ENCODE peak calls at places on chromosomes 1 and 21, in five cellular contexts. Z, P, B, H and Y are unnamed samples.

GRCh38 chr1:23899070-23899469 is 14.1 kb downstream of the CNR2 start:
- DNase-seq in Z (no peak), P (no peak), B (no peak), H (no peak), Y (no peak)

GRCh38 chr1:44949286-44949685 is 37.1 kb downstream of the EIF2B3 start:
- DNase-seq in Z (no peak), P (no peak), B (no peak), H (no peak), Y (no peak)

GRCh38 chr21:32645261-32646182 is 33.3 kb upstream of the CFAP298 start:
- DNase-seq in Z (no peak), P (no peak), B (no peak), H (no peak), Y (no peak)

GRCh38 chr1:157193702-157194391 is 55.7 kb upstream of the ETV3 start:
- DNase-seq in Z (peak; percentile 39), P (peak; percentile 78), B (peak; percentile 59), H (peak; percentile 43), Y (peak; percentile 5)

GRCh38 chr1:203305809-203306088 is 430 bp downstream of the BTG2 start:
- DNase-seq in Z (no peak), P (no peak), B (no peak), H (no peak), Y (no peak)

GRCh38 chr1:211371406-211372105 is 44.9 kb downstream of the TRAF5 start:
- DNase-seq in Z (no peak), P (no peak), B (no peak), H (no peak), Y (no peak)

GRCh38 chr1:212585210-212585609 is 23.4 kb upstream of the ATF3 start:
- DNase-seq in Z (no peak), P (no peak), B (no peak), H (no peak), Y (no peak)

GRCh38 chr1:243924588-243925349 is 74.7 kb upstream of the AKT3 start:
- DNase-seq in Z (no peak), P (no peak), B (no peak), H (no peak), Y (no peak)

GRCh38 chr1:24379733-24380315 is 33.8 kb downstream of the STPG1 start:
- DNase-seq in Z (no peak), P (no peak), B (no peak), H (no peak), Y (no peak)

GRCh38 chr1:54500030-54500389 is 48.0 kb upstream of the ACOT11 start:
- DNase-seq in Z (no peak), P (no peak), B (no peak), H (no peak), Y (no peak)

GRCh38 chr1:23995431-23995837 is 15.3 kb upstream of the SRSF10 start:
- DNase-seq in Z (no peak), P (no peak), B (no peak), H (no peak), Y (no peak)

GRCh38 chr1:109792056-109792831 is 28.5 kb upstream of the EPS8L3 start:
- DNase-seq in Z (peak; percentile 64), P (peak; percentile 64), B (no peak), H (peak; percentile 85), Y (no peak)

GRCh38 chr1:40094481-40095110 is 2.5 kb downstream of the PPT1 start:
- DNase-seq in Z (no peak), P (no peak), B (no peak), H (no peak), Y (no peak)

GRCh38 chr1:62325696-62326095 is 6.5 kb upstream of the KANK4 start:
- DNase-seq in Z (no peak), P (no peak), B (no peak), H (no peak), Y (no peak)

GRCh38 chr1:219444469-219444868 is 168.4 kb downstream of the ZC3H11B start:
- DNase-seq in Z (no peak), P (no peak), B (no peak), H (no peak), Y (no peak)

GRCh38 chr1:218209351-218209861 is 75.7 kb upstream of the RRP15 start:
- DNase-seq in Z (no peak), P (no peak), B (no peak), H (no peak), Y (no peak)

GRCh38 chr1:163928649-163929048 is 606.9 kb downstream of the NUF2 start:
- DNase-seq in Z (no peak), P (no peak), B (no peak), H (no peak), Y (no peak)

GRCh38 chr1:94143809-94144176 is 22.8 kb upstream of the ABCA4 start:
- DNase-seq in Z (no peak), P (no peak), B (no peak), H (no peak), Y (no peak)

GRCh38 chr1:52502789-52503188 is 50.1 kb downstream of the TUT4 start:
- DNase-seq in Z (no peak), P (no peak), B (no peak), H (no peak), Y (no peak)

GRCh38 chr1:245118066-245118465 is 36.7 kb upstream of the KIF26B start:
- DNase-seq in Z (no peak), P (no peak), B (no peak), H (no peak), Y (no peak)

GRCh38 chr1:12464028-12464427 is 154.0 kb downstream of the DHRS3 start:
- DNase-seq in Z (no peak), P (no peak), B (no peak), H (no peak), Y (no peak)

GRCh38 chr1:19892129-19892528 is 9.9 kb downstream of the OTUD3 start:
- DNase-seq in Z (no peak), P (no peak), B (no peak), H (no peak), Y (no peak)

GRCh38 chr1:44701141-44701573 is 26.6 kb downstream of the ARMH1 start:
- DNase-seq in Z (no peak), P (no peak), B (no peak), H (no peak), Y (no peak)

GRCh38 chr1:186662752-186663151 is 17.5 kb downstream of the PTGS2 start:
- DNase-seq in Z (no peak), P (no peak), B (no peak), H (no peak), Y (no peak)

GRCh38 chr1:162690672-162691434 is 58.6 kb downstream of the DDR2 start:
- DNase-seq in Z (peak; percentile 47), P (no peak), B (no peak), H (peak; percentile 75), Y (no peak)

GRCh38 chr1:236020359-236021000 is 44.4 kb downstream of the NID1 start:
- DNase-seq in Z (no peak), P (no peak), B (no peak), H (no peak), Y (no peak)

GRCh38 chr1:112298558-112298957 is 97.5 kb upstream of the CTTNBP2NL start:
- DNase-seq in Z (no peak), P (peak; percentile 29), B (peak; percentile 48), H (no peak), Y (peak; percentile 6)

GRCh38 chr1:47106792-47107191 is 30.4 kb upstream of the CYP4A22 start:
- DNase-seq in Z (no peak), P (no peak), B (no peak), H (no peak), Y (no peak)

GRCh38 chr1:196466656-196467055 is 141.6 kb downstream of the KCNT2 start:
- DNase-seq in Z (no peak), P (no peak), B (no peak), H (no peak), Y (no peak)

GRCh38 chr1:160149706-160150105 is 1.7 kb upstream of the ATP1A4 start:
- DNase-seq in Z (no peak), P (no peak), B (no peak), H (no peak), Y (no peak)

GRCh38 chr21:31908106-31909031 is 35.5 kb downstream of the HUNK start:
- DNase-seq in Z (no peak), P (no peak), B (no peak), H (no peak), Y (no peak)

GRCh38 chr1:10257851-10258250 is 47.5 kb downstream of the KIF1B start:
- DNase-seq in Z (no peak), P (no peak), B (no peak), H (no peak), Y (no peak)

DNA sequence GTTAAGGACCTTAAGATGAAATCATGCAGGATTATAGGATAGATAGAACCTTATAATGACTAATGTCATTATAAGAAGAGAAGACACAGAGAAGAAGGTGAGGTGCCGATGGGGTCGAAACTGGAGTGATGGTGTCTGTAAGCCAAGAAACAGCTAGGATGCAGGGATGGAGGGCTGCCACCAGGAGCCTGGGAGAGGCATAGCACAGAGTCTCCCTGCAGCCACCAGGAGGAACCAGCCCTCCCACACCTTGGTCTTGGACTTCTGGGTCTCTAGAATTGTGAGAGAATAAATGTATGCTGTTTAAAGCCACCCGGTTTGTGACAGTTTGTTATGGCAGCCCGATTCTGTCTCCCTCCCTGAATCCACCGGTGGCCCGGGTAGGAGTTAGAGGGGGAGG is 337.2 kb upstream of the AJAP1 start:
- DNase-seq in Z (no peak), P (no peak), B (no peak), H (no peak), Y (no peak)
- H3K9me3 ChIP-seq in Z (peaks cover 21% of the 10 kb centered on the region), P (peaks cover 21% of the 10 kb centered on the region), B (peaks cover 8% of the 10 kb centered on the region), H (no peaks in the 10 kb centered on the region), Y (no peaks in the 10 kb centered on the region)

GRCh38 chr21:29130234-29130993 is at the start of gene MAP3K7CL:
- DNase-seq in Z (peak; percentile 48), P (no peak), B (no peak), H (peak; percentile 74), Y (no peak)
- H3K4me3 ChIP-seq in Z (no peak within 1 kb of the TSS), P (no peak within 1 kb of the TSS), B (no peak within 1 kb of the TSS), H (peak within 1 kb of the TSS; percentile 3), Y (no peak within 1 kb of the TSS)

DNA sequence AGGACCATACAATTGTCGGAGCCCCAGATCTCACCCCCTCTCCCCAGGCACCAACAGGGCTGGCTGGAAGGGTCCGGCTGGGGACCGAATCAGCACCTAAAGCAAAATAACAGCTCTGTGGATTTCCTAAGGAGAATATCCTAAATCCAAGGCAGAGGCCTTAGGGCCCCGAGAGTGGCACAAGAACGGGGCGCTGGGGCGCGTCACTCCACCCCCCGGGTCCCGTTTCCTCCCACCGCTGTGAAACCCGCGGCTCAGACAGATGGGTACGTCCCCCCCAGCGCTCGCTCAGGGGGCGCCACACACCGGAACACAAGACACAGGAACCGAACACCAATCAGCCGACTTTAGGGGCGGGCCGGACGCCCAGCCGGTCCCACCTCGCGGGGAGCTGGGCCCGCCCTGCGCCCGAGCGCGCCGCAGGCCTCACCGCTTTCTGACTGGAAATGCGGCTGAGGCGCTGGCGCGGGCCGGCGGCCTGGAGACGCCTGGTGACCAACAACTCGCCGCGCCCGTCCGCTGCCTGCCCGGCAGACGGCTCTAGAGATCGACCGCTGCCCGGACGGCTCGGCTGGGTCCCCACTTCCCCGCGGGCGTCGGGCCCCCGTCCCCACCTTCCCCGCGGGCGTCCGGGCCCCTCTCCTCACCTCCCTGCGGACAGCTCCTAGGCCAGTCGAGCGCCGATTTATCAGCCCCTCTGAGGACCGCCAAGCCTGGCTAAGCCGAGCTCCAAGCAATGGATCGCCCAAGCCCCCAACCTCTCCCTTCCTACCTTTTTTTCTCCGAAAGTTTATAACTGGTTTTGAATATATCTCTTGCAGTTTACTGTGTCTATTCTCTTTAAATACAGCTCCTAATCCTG is at the start of gene HFM1:
- DNase-seq in Z (peak; percentile 86), P (peak; percentile 43), B (peak; percentile 54), H (peak; percentile 90), Y (peak; percentile 4)
- H3K27ac ChIP-seq in Z (peak within 1 kb of the TSS; percentile 91), P (peak within 1 kb of the TSS; percentile 64), B (no peak within 1 kb of the TSS), H (peak within 1 kb of the TSS; percentile 78), Y (no peak within 1 kb of the TSS)

DNA sequence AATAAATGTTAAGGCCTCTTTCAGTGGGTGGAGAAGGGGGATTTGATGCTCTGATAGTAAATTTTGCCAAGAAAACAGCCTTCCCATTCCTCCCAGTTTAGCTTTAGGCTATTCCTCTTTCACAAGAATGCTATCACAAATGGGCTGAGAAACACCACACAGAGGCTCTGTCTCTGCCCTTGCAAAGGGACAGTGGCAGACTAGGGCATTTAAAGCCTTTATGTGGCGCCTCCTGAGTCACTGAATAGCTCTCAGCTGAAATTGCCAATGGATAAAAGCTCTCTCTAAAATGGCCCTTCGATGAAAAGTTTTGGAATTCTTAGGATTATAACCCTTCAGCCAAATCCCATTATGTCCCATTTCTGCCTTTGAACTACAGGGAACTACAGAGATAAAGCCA is 1000.4 kb downstream of the ADGRL2 start:
- DNase-seq in Z (no peak), P (no peak), B (no peak), H (no peak), Y (no peak)
- H3K9me3 ChIP-seq in Z (peaks cover 13% of the 10 kb centered on the region), P (no peaks in the 10 kb centered on the region), B (no peaks in the 10 kb centered on the region), H (no peaks in the 10 kb centered on the region), Y (no peaks in the 10 kb centered on the region)